ENCODE peak calls at places on chromosomes 12 and 14, in ten cellular contexts. One of them, this sample, is unnamed.

GRCh38 chr14:41605550-41606248 is 977 bp upstream of the LRFN5 start:
- DNase-seq in NCI-H1092: peak
- DNase-seq in cardiac muscle cell: peak
- DNase-seq in left cardiac atrium: peak
- DNase-seq in endothelial cell: peak
- DNase-seq in EL: no peak
- DNase-seq in HEK293T: peak
- DNase-seq in kidney tubule cell: no peak
- DNase-seq in HuH-7: peak
- DNase-seq in activated CD8-positive, alpha-beta memory T cell treated with anti-CD3 and anti-CD28 coated beads, Interleukin-2, amount 10 ng/mL, durations not matched to agents 7 days and 5 days: no peak
- DNase-seq in this sample: no peak

GRCh38 chr12:108525681-108526080 is 10.6 kb downstream of the FICD start:
- DNase-seq in NCI-H1092: no peak
- DNase-seq in cardiac muscle cell: no peak
- DNase-seq in left cardiac atrium: no peak
- DNase-seq in endothelial cell: no peak
- DNase-seq in EL: peak
- DNase-seq in HEK293T: no peak
- DNase-seq in kidney tubule cell: peak
- DNase-seq in HuH-7: no peak
- DNase-seq in activated CD8-positive, alpha-beta memory T cell treated with anti-CD3 and anti-CD28 coated beads, Interleukin-2, amount 10 ng/mL, durations not matched to agents 7 days and 5 days: no peak
- DNase-seq in this sample: no peak

GRCh38 chr12:32780111-32780510 is 24.4 kb upstream of the YARS2 start:
- DNase-seq in NCI-H1092: no peak
- DNase-seq in cardiac muscle cell: no peak
- DNase-seq in left cardiac atrium: no peak
- DNase-seq in endothelial cell: no peak
- DNase-seq in EL: no peak
- DNase-seq in HEK293T: no peak
- DNase-seq in kidney tubule cell: no peak
- DNase-seq in HuH-7: no peak
- DNase-seq in activated CD8-positive, alpha-beta memory T cell treated with anti-CD3 and anti-CD28 coated beads, Interleukin-2, amount 10 ng/mL, durations not matched to agents 7 days and 5 days: no peak
- DNase-seq in this sample: no peak

GRCh38 chr14:93003945-93004698 is 81.2 kb downstream of the CHGA start:
- DNase-seq in NCI-H1092: no peak
- DNase-seq in cardiac muscle cell: no peak
- DNase-seq in left cardiac atrium: no peak
- DNase-seq in endothelial cell: no peak
- DNase-seq in EL: no peak
- DNase-seq in HEK293T: no peak
- DNase-seq in kidney tubule cell: no peak
- DNase-seq in HuH-7: no peak
- DNase-seq in activated CD8-positive, alpha-beta memory T cell treated with anti-CD3 and anti-CD28 coated beads, Interleukin-2, amount 10 ng/mL, durations not matched to agents 7 days and 5 days: no peak
- DNase-seq in this sample: no peak

GRCh38 chr14:67863223-67863622 is 43.6 kb downstream of the RAD51B start:
- DNase-seq in NCI-H1092: no peak
- DNase-seq in cardiac muscle cell: no peak
- DNase-seq in left cardiac atrium: no peak
- DNase-seq in endothelial cell: no peak
- DNase-seq in EL: no peak
- DNase-seq in HEK293T: no peak
- DNase-seq in kidney tubule cell: peak
- DNase-seq in HuH-7: no peak
- DNase-seq in activated CD8-positive, alpha-beta memory T cell treated with anti-CD3 and anti-CD28 coated beads, Interleukin-2, amount 10 ng/mL, durations not matched to agents 7 days and 5 days: no peak
- DNase-seq in this sample: no peak

GRCh38 chr14:24408764-24409163 is 10.0 kb downstream of the NYNRIN start:
- DNase-seq in NCI-H1092: peak
- DNase-seq in cardiac muscle cell: no peak
- DNase-seq in left cardiac atrium: no peak
- DNase-seq in endothelial cell: no peak
- DNase-seq in EL: no peak
- DNase-seq in HEK293T: no peak
- DNase-seq in kidney tubule cell: no peak
- DNase-seq in HuH-7: no peak
- DNase-seq in activated CD8-positive, alpha-beta memory T cell treated with anti-CD3 and anti-CD28 coated beads, Interleukin-2, amount 10 ng/mL, durations not matched to agents 7 days and 5 days: no peak
- DNase-seq in this sample: no peak

GRCh38 chr12:104733717-104734175 is 224.3 kb downstream of the SLC41A2 start:
- DNase-seq in NCI-H1092: no peak
- DNase-seq in cardiac muscle cell: no peak
- DNase-seq in left cardiac atrium: no peak
- DNase-seq in endothelial cell: peak
- DNase-seq in EL: peak
- DNase-seq in HEK293T: peak
- DNase-seq in kidney tubule cell: no peak
- DNase-seq in HuH-7: peak
- DNase-seq in activated CD8-positive, alpha-beta memory T cell treated with anti-CD3 and anti-CD28 coated beads, Interleukin-2, amount 10 ng/mL, durations not matched to agents 7 days and 5 days: peak
- DNase-seq in this sample: no peak

GRCh38 chr12:2360630-2361170 is 307.9 kb downstream of the CACNA1C start:
- DNase-seq in NCI-H1092: no peak
- DNase-seq in cardiac muscle cell: no peak
- DNase-seq in left cardiac atrium: no peak
- DNase-seq in endothelial cell: no peak
- DNase-seq in EL: no peak
- DNase-seq in HEK293T: peak
- DNase-seq in kidney tubule cell: no peak
- DNase-seq in HuH-7: peak
- DNase-seq in activated CD8-positive, alpha-beta memory T cell treated with anti-CD3 and anti-CD28 coated beads, Interleukin-2, amount 10 ng/mL, durations not matched to agents 7 days and 5 days: no peak
- DNase-seq in this sample: no peak

This sample was measured in NT2/D1.